ENCODE peak calls at places on chromosomes 2 and 18, in ten cellular contexts. M is heart left ventricle, Z is A549, Q is body of pancreas, X is sigmoid colon, L is breast epithelium, N is spleen, C is stomach, B is ovary, G is HCT116. H is an unnamed sample.

GRCh38 chr18:49855711-49856110 is 42.4 kb upstream of the ACAA2 start:
- DNase-seq in M (no peak), Z (no peak), Q (no peak), X (no peak), L (no peak), N (no peak), C (no peak), B (no peak), G (no peak), H (no peak)

GRCh38 chr2:176079851-176080539 is 3.8 kb downstream of the EVX2 start:
- DNase-seq in M (peak; percentile 46), Z (peak; percentile 85), Q (peak; percentile 33), X (no peak), L (no peak), N (no peak), C (no peak), B (no peak), G (peak; percentile 59), H (no peak)

GRCh38 chr18:79735071-79735980 is 55.7 kb downstream of the CTDP1 start:
- DNase-seq in M (peak; percentile 19), Z (no peak), Q (no peak), X (peak; percentile 61), L (no peak), N (peak; percentile 73), C (no peak), B (no peak), G (no peak), H (no peak)

GRCh38 chr2:14634223-14634884 is 1.8 kb downstream of the LRATD1 start:
- DNase-seq in M (peak; percentile 79), Z (peak; percentile 79), Q (peak; percentile 97), X (peak; percentile 89), L (peak; percentile 82), N (peak; percentile 72), C (peak; percentile 93), B (peak; percentile 82), G (no peak), H (peak; percentile 79)

GRCh38 chr18:51066273-51066672 is 36.3 kb downstream of the SMAD4 start:
- DNase-seq in M (no peak), Z (no peak), Q (no peak), X (no peak), L (no peak), N (no peak), C (no peak), B (no peak), G (no peak), H (no peak)

GRCh38 chr2:74029719-74030397 is 45.1 kb downstream of the TET3 start:
- DNase-seq in M (no peak), Z (no peak), Q (no peak), X (no peak), L (no peak), N (no peak), C (no peak), B (no peak), G (no peak), H (no peak)

GRCh38 chr18:36808681-36809080 is 20.1 kb downstream of the TPGS2 start:
- DNase-seq in M (no peak), Z (no peak), Q (no peak), X (no peak), L (no peak), N (no peak), C (no peak), B (no peak), G (no peak), H (no peak)

GRCh38 chr18:13220326-13220991 is 1.9 kb downstream of the LDLRAD4 start:
- DNase-seq in M (peak; percentile 69), Z (no peak), Q (no peak), X (no peak), L (no peak), N (no peak), C (peak; percentile 45), B (no peak), G (no peak), H (no peak)

GRCh38 chr2:62760555-62760954 is 55.0 kb downstream of the EHBP1 start:
- DNase-seq in M (no peak), Z (no peak), Q (no peak), X (no peak), L (no peak), N (no peak), C (no peak), B (no peak), G (no peak), H (peak; percentile 39)

GRCh38 chr2:165863816-165864221 is 69.8 kb upstream of the GALNT3 start:
- DNase-seq in M (no peak), Z (no peak), Q (no peak), X (no peak), L (no peak), N (no peak), C (no peak), B (no peak), G (no peak), H (no peak)

GRCh38 chr2:241811952-241812729 is 3.1 kb downstream of the NEU4 start:
- DNase-seq in M (peak; percentile 19), Z (no peak), Q (no peak), X (no peak), L (no peak), N (peak; percentile 55), C (no peak), B (no peak), G (no peak), H (no peak)
- H3K4me1 ChIP-seq in M (peaks cover 32% of the 10 kb centered on the region), Z (no peaks in the 10 kb centered on the region), Q (no peaks in the 10 kb centered on the region), X (no peaks in the 10 kb centered on the region), L (no peaks in the 10 kb centered on the region), N (peaks cover 20% of the 10 kb centered on the region), C (no peaks in the 10 kb centered on the region), B (no peaks in the 10 kb centered on the region), G (no peaks in the 10 kb centered on the region), H (no peaks in the 10 kb centered on the region)

DNA sequence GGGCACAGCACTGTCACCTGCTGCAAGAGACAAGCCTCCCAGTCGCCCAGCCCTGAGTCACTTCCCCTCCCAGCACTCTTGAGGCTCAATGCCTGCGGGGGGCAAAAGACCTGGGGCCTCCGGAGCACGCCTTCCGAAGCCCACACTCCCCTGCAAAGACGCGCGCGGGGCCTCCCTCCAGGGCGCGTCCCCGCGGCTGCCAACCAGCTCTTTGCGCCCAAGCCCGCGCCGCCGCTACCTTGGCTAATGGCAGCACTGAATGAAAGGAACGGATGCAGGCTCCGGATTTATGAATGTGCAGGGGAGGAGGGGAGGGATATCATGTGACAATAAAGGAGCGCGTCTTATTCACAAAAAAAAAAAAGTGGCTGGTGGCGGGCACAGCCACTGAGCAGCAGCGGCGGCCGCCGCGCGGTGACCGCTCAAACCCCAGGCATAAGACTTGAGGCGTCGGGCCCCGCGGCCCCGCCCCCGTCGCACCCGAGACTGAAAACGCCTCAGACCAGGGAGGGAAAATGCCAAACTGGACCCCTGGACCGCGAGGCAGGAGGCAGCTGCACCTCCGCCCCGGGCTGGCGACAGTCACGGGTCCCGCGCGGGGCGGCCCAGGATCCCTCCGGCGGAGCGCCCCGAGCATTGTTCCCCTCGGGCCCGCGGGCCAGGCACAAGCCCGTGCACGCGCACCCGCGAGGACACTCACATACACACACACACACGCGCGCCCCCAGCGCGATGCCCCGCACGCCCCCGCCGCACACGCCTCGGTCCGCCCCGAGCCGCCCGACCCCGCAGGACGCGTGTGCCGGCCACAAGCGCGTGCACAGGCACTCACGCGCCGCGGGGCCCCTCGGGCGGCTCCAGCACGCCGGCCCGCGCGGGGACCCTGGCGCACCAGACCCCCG is 1.6 kb downstream of the SPRED2 start:
- DNase-seq in M (peak; percentile 55), Z (peak; percentile 78), Q (peak; percentile 75), X (peak; percentile 81), L (peak; percentile 63), N (peak; percentile 92), C (peak; percentile 62), B (peak; percentile 55), G (peak; percentile 75), H (peak; percentile 83)
- TF ChIP-seq POLR2A in M (peak; percentile 18), Z (no peak), Q (peak; percentile 61), X (peak; percentile 35), L (no peak), N (no peak), C (no peak), B (no peak), G (peak; percentile 43), H (peak; percentile 13)

GRCh38 chr2:197256021-197256420 is 54.6 kb downstream of the ANKRD44 start:
- DNase-seq in M (no peak), Z (no peak), Q (no peak), X (no peak), L (no peak), N (no peak), C (no peak), B (no peak), G (no peak), H (no peak)

GRCh38 chr2:197256771-197257170 is 53.8 kb downstream of the ANKRD44 start:
- DNase-seq in M (no peak), Z (no peak), Q (no peak), X (no peak), L (no peak), N (no peak), C (no peak), B (no peak), G (no peak), H (no peak)

GRCh38 chr2:197259470-197259999 is 51.0 kb downstream of the ANKRD44 start:
- DNase-seq in M (no peak), Z (no peak), Q (no peak), X (no peak), L (no peak), N (no peak), C (no peak), B (no peak), G (no peak), H (no peak)

GRCh38 chr2:197255550-197255949 is 55.0 kb downstream of the ANKRD44 start:
- DNase-seq in M (peak; percentile 58), Z (no peak), Q (peak; percentile 35), X (peak; percentile 88), L (no peak), N (peak; percentile 96), C (peak; percentile 59), B (no peak), G (no peak), H (peak; percentile 43)

GRCh38 chr2:197258580-197258979 is 52.0 kb downstream of the ANKRD44 start:
- DNase-seq in M (no peak), Z (no peak), Q (no peak), X (no peak), L (no peak), N (no peak), C (no peak), B (no peak), G (no peak), H (no peak)
- H3K4me1 ChIP-seq in M (peaks cover 12% of the 10 kb centered on the region), Z (no peaks in the 10 kb centered on the region), Q (no peaks in the 10 kb centered on the region), X (peaks cover 50% of the 10 kb centered on the region), L (no peaks in the 10 kb centered on the region), N (peaks cover 87% of the 10 kb centered on the region), C (peaks cover 13% of the 10 kb centered on the region), B (no peaks in the 10 kb centered on the region), G (no peaks in the 10 kb centered on the region), H (no peaks in the 10 kb centered on the region)

DNA sequence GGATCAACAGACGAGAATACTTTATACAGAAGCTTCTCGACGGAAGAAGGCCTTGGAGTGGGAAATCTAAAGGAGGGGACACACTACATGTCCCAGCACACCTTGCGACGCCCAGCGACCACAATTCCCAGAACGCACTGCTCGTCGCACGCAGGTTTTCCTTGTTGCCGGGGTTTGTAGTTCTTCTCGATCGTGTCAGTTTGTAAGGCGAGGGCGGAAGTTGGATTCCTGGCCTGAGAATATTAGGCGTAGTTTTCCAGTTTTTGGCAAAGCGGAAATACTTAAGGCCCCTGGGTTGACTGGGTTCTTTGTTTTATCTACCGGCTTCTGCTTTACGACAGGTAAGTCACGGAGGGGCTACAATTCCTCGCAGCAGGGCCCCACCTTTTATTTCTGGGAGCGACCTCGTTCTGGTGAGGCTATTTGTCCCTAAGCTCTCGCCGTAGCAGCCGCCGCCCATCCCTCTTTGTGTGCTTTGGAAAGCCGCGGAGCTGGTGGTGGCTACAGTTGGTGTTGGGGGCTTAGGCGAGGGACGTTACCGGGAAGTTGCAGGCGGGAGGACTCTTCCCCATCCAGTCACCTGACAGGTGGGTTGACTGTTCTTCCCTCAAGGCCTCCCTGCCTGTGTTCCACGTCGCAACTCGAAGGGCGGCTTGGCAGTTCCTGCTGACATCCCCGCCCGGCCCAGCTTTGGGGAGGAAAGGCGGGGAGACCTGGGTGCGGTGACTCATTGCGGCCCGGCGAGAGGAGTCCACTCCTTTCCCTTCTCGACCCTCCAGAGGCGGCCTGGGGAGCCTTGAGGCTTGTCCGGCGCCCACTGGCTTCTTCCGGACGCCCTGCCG is at the start of gene DYNC1I2:
- DNase-seq in M (peak; percentile 94), Z (peak; percentile 97), Q (peak; percentile 94), X (peak; percentile 96), L (peak; percentile 87), N (peak; percentile 94), C (peak; percentile 89), B (peak; percentile 89), G (peak; percentile 95), H (peak; percentile 94)
- TF ChIP-seq POLR2A in M (no peak), Z (peak; percentile 69), Q (peak; percentile 63), X (peak; percentile 31), L (no peak), N (peak; percentile 6), C (no peak), B (no peak), G (no peak), H (no peak)